ENCODE peak calls at places on chromosomes 16 and 17, in nine cellular contexts. D is iris pigment epithelial cell, K is RPMI8226, V is T1000, T is H9, P is Daoy, N is RCC 7860, B is AG04450, X is NCI-H1417. M is an unnamed sample.

GRCh38 chr16:2206780-2207433 is 1.7 kb downstream of the MLST8 start:
- DNase-seq in P (no peak), V (no peak), T (no peak), N (no peak), D (no peak), X (no peak), B (no peak), K (no peak), M (no peak)

GRCh38 chr17:66383353-66383752 is 80.9 kb downstream of the PRKCA start:
- DNase-seq in X (no peak), N (no peak), K (no peak), D (peak), B (peak), T (no peak), P (no peak), V (no peak), M (no peak)

GRCh38 chr17:4503283-4504005 is 4.8 kb downstream of the SPNS2 start:
- DNase-seq in B (no peak), T (no peak), K (no peak), V (no peak), P (no peak), D (no peak), X (no peak), N (no peak), M (no peak)

GRCh38 chr17:83121921-83122820 is 42.8 kb downstream of the METRNL start:
- DNase-seq in N (no peak), K (no peak), X (no peak), B (no peak), P (no peak), V (no peak), T (peak), D (no peak), M (no peak)

GRCh38 chr17:64343833-64344637 is 46.6 kb downstream of the PECAM1 start:
- DNase-seq in P (peak), X (peak), K (no peak), D (peak), V (no peak), N (peak), T (no peak), B (peak), M (peak)

GRCh38 chr17:61294777-61295176 is 104.9 kb upstream of the TBX2 start:
- DNase-seq in V (peak), D (peak), K (no peak), T (no peak), X (no peak), B (no peak), P (peak), N (peak), M (peak)

GRCh38 chr17:78618264-78619066 is 41.3 kb upstream of the DNAH17 start:
- DNase-seq in P (peak), X (no peak), D (no peak), T (no peak), V (no peak), K (no peak), N (no peak), B (no peak), M (no peak)

GRCh38 chr17:10631048-10631700 is 25.9 kb downstream of the MYH3 start:
- DNase-seq in P (peak), D (peak), V (no peak), X (no peak), N (no peak), B (no peak), T (peak), K (peak), M (no peak)

GRCh38 chr17:81031571-81032550 is 3.1 kb upstream of the BAIAP2 start:
- DNase-seq in D (no peak), B (no peak), T (no peak), V (no peak), P (no peak), K (no peak), N (no peak), X (no peak), M (no peak)

GRCh38 chr16:56635441-56635967 is 3.0 kb upstream of the MT1A start:
- DNase-seq in D (no peak), K (peak), B (no peak), V (no peak), N (no peak), T (peak), X (no peak), P (no peak), M (no peak)

GRCh38 chr16:66650707-66651473 is 45.7 kb downstream of the CMTM4 start:
- DNase-seq in X (peak), T (peak), D (peak), K (peak), B (peak), V (no peak), P (peak), N (peak), M (peak)

GRCh38 chr16:9363520-9363919 is 272.1 kb downstream of the HAPSTR1 start:
- DNase-seq in T (no peak), X (no peak), B (no peak), N (no peak), P (no peak), V (no peak), D (no peak), K (no peak), M (no peak)

GRCh38 chr17:65930140-65930715 is 261.7 kb downstream of the CEP112 start:
- DNase-seq in T (no peak), K (no peak), B (no peak), X (no peak), N (no peak), P (no peak), V (no peak), D (no peak), M (no peak)

GRCh38 chr16:67910162-67910561 is 17.1 kb downstream of the PSKH1 start:
- DNase-seq in B (peak), K (peak), P (no peak), N (no peak), D (peak), X (peak), V (no peak), T (no peak), M (no peak)

GRCh38 chr16:19098173-19098572 is 15.6 kb upstream of the ITPRIPL2 start:
- DNase-seq in B (no peak), T (no peak), D (no peak), K (no peak), X (no peak), P (no peak), N (no peak), V (no peak), M (no peak)

GRCh38 chr17:20091161-20092029 is 82.2 kb downstream of the SPECC1 start:
- DNase-seq in B (no peak), K (no peak), N (no peak), P (no peak), X (no peak), D (no peak), V (no peak), T (no peak), M (no peak)